ENCODE peak calls at places on chromosomes 5 and 9, in five cellular contexts. J, I, K, S and M are unnamed samples.

GRCh38 chr5:89556215-89557009 is 673.4 kb upstream of the MEF2C start:
- DNase-seq in J (peak; percentile 79), I (peak; percentile 96), K (no peak), S (peak; percentile 86), M (peak; percentile 94)

GRCh38 chr5:39190311-39191102 is 28.9 kb downstream of the FYB1 start:
- DNase-seq in J (no peak), I (no peak), K (no peak), S (no peak), M (no peak)

GRCh38 chr5:143488372-143488771 is 84.9 kb upstream of the NR3C1 start:
- DNase-seq in J (no peak), I (no peak), K (no peak), S (no peak), M (no peak)

GRCh38 chr5:102895223-102895622 is 140.1 kb downstream of the PAM start:
- DNase-seq in J (no peak), I (no peak), K (no peak), S (no peak), M (no peak)

GRCh38 chr9:21995652-21996275 is 1.2 kb downstream of the CDKN2B-AS1 start:
- DNase-seq in J (peak; percentile 68), I (peak; percentile 24), K (peak; percentile 53), S (peak; percentile 72), M (peak; percentile 84)

GRCh38 chr5:151063136-151063544 is 17.7 kb downstream of the TNIP1 start:
- DNase-seq in J (peak; percentile 87), I (peak; percentile 65), K (no peak), S (peak; percentile 89), M (peak; percentile 89)

GRCh38 chr5:174559141-174559540 is 165.2 kb upstream of the MSX2 start:
- DNase-seq in J (no peak), I (no peak), K (no peak), S (no peak), M (no peak)

GRCh38 chr5:153402550-153402949 is 87.9 kb upstream of the GRIA1 start:
- DNase-seq in J (peak; percentile 76), I (peak; percentile 20), K (no peak), S (peak; percentile 21), M (peak; percentile 59)

GRCh38 chr9:125374443-125375309 is 113.0 kb downstream of the GAPVD1 start:
- DNase-seq in J (peak; percentile 93), I (peak; percentile 66), K (peak; percentile 65), S (peak; percentile 92), M (peak; percentile 54)

GRCh38 chr5:60649288-60649917 is 50.6 kb downstream of the DEPDC1B start:
- DNase-seq in J (peak; percentile 50), I (peak; percentile 73), K (no peak), S (peak; percentile 21), M (peak; percentile 63)

GRCh38 chr9:80163889-80164288 is 592.1 kb downstream of the TLE4 start:
- DNase-seq in J (no peak), I (no peak), K (no peak), S (no peak), M (no peak)

GRCh38 chr5:173886157-173886556 is 2.0 kb upstream of the CPEB4 start:
- DNase-seq in J (no peak), I (no peak), K (no peak), S (no peak), M (no peak)

GRCh38 chr5:134526483-134527155 is 1.1 kb downstream of the JADE2 start:
- DNase-seq in J (peak; percentile 82), I (peak; percentile 72), K (peak; percentile 87), S (peak; percentile 85), M (peak; percentile 65)